ENCODE peak calls at places on chromosomes 1 and 21, in ten cellular contexts. Z, C, T, X, E, U, V, I, M and K are unnamed samples.

GRCh38 chr1:184494929-184495328 is 108.1 kb downstream of the C1orf21 start:
- DNase-seq in Z (no peak), C (no peak), T (no peak), X (no peak), E (no peak), U (no peak), V (no peak), I (no peak), M (no peak), K (no peak)

GRCh38 chr21:41491412-41491811 is 16.5 kb downstream of the TMPRSS2 start:
- DNase-seq in Z (no peak), C (no peak), T (no peak), X (peak), E (no peak), U (no peak), V (no peak), I (no peak), M (no peak), K (no peak)

GRCh38 chr1:16243936-16244649 is 7.1 kb upstream of the CPLANE2 start:
- DNase-seq in Z (peak), C (peak), T (peak), X (peak), E (peak), U (peak), V (peak), I (peak), M (peak), K (no peak)

GRCh38 chr1:14479865-14480264 is 118.6 kb upstream of the KAZN start:
- DNase-seq in Z (no peak), C (no peak), T (no peak), X (no peak), E (no peak), U (no peak), V (no peak), I (peak), M (peak), K (no peak)

GRCh38 chr1:30415171-30415940 is 308.0 kb downstream of the MATN1 start:
- DNase-seq in Z (no peak), C (peak), T (no peak), X (no peak), E (no peak), U (no peak), V (no peak), I (no peak), M (no peak), K (peak)

GRCh38 chr1:15012822-15013221 is 140.7 kb upstream of the TMEM51 start:
- DNase-seq in Z (no peak), C (no peak), T (no peak), X (no peak), E (no peak), U (no peak), V (no peak), I (no peak), M (no peak), K (no peak)

GRCh38 chr21:41808846-41809245 is 42.0 kb upstream of the RIPK4 start:
- DNase-seq in Z (no peak), C (no peak), T (no peak), X (no peak), E (no peak), U (no peak), V (no peak), I (no peak), M (no peak), K (no peak)

GRCh38 chr1:108892356-108893140 is 15.8 kb downstream of the GPSM2 start:
- DNase-seq in Z (no peak), C (no peak), T (no peak), X (no peak), E (no peak), U (no peak), V (no peak), I (no peak), M (peak), K (no peak)

GRCh38 chr1:170326221-170326620 is 180.5 kb downstream of the NTMT2 start:
- DNase-seq in Z (no peak), C (no peak), T (no peak), X (no peak), E (no peak), U (no peak), V (no peak), I (no peak), M (no peak), K (no peak)

GRCh38 chr1:61980561-61980960 is 214.1 kb upstream of the L1TD1 start:
- DNase-seq in Z (no peak), C (no peak), T (no peak), X (no peak), E (no peak), U (no peak), V (peak), I (no peak), M (peak), K (no peak)

GRCh38 chr1:77469311-77469710 is 187.5 kb downstream of the AK5 start:
- DNase-seq in Z (no peak), C (no peak), T (no peak), X (no peak), E (no peak), U (no peak), V (no peak), I (no peak), M (no peak), K (no peak)

GRCh38 chr1:244388961-244389360 is 62.7 kb downstream of the ADSS2 start:
- DNase-seq in Z (no peak), C (no peak), T (no peak), X (no peak), E (no peak), U (no peak), V (no peak), I (no peak), M (peak), K (no peak)

GRCh38 chr1:53593758-53594380 is 134.7 kb downstream of the DMRTB1 start:
- DNase-seq in Z (peak), C (peak), T (peak), X (peak), E (no peak), U (peak), V (peak), I (peak), M (no peak), K (peak)

GRCh38 chr1:21666572-21667320 is 2.4 kb downstream of the RAP1GAP start:
- DNase-seq in Z (no peak), C (no peak), T (peak), X (no peak), E (no peak), U (no peak), V (no peak), I (no peak), M (no peak), K (peak)

GRCh38 chr1:85818371-85818770 is 110.1 kb upstream of the ZNHIT6 start:
- DNase-seq in Z (no peak), C (no peak), T (no peak), X (peak), E (no peak), U (no peak), V (peak), I (no peak), M (peak), K (no peak)

GRCh38 chr1:164694505-164694904 is 135.5 kb downstream of the PBX1 start:
- DNase-seq in Z (no peak), C (no peak), T (no peak), X (no peak), E (no peak), U (no peak), V (no peak), I (no peak), M (no peak), K (no peak)

GRCh38 chr1:233672732-233673131 is 58.8 kb downstream of the KCNK1 start:
- DNase-seq in Z (no peak), C (no peak), T (no peak), X (peak), E (no peak), U (no peak), V (no peak), I (no peak), M (no peak), K (no peak)

GRCh38 chr21:31750843-31751242 is 18.9 kb upstream of the SCAF4 start:
- DNase-seq in Z (no peak), C (no peak), T (no peak), X (no peak), E (no peak), U (no peak), V (no peak), I (no peak), M (peak), K (no peak)

GRCh38 chr1:153928776-153929432 is 6.1 kb upstream of the GATAD2B start:
- DNase-seq in Z (no peak), C (no peak), T (no peak), X (no peak), E (peak), U (peak), V (no peak), I (peak), M (peak), K (peak)

GRCh38 chr1:46394108-46394871 is at the start of gene FAAH:
- DNase-seq in Z (peak), C (peak), T (peak), X (peak), E (peak), U (peak), V (peak), I (peak), M (peak), K (peak)

GRCh38 chr1:36650200-36651065 is 167.7 kb upstream of the CSF3R start:
- DNase-seq in Z (peak), C (peak), T (peak), X (peak), E (peak), U (peak), V (peak), I (peak), M (peak), K (no peak)

GRCh38 chr1:167472729-167473529 is 45.4 kb downstream of the CD247 start:
- DNase-seq in Z (no peak), C (no peak), T (no peak), X (no peak), E (no peak), U (no peak), V (no peak), I (no peak), M (no peak), K (peak)

DNA sequence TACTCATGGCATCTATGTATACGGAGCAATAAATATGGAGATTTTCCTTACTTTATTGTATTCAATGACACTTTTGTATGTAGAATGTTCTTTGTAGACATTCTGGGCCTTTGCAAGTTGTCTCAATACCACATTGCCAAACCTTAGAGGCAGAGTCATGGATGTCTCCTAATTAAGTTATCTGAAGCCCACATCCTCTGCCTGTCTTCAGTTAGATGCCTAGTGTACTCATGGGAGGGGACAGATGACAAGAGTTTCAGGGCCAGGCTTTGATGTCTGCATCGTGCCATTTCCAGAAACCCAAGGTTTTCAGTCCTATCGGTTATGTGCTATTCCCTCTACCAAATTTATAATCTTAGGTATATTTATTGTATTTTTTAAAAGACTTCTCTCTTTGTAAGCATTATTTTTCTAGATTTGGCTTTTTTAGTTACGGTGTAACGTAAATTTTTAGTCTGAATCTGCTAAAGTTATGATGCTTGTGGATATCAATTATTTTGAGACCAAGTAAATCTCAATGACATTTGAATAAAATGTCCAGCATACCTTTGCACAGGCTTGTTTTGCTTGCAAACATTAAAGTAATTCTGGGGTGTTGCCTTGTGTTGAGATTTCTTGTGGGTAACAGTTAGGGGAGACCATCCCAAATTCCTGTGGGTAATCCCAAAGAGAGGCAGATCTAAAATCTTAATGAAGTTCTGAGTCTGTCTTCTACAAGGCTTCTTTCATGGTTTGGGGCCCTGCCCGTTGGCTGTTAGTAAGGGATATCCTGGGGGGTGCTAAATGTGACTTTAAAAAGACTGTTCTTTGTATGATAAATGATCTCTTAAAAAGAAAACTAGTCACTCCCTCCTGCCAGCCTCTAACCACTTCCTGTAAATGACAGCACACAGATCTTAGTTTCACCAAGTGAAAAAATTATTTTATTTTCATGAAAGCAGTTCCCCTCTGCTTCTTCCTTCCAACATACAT is 8.0 kb upstream of the MACF1 start:
- DNase-seq in Z (no peak), C (no peak), T (no peak), X (no peak), E (no peak), U (no peak), V (no peak), I (no peak), M (peak), K (no peak)
- H3K27ac ChIP-seq in Z (peak), C (peak), T (peak), X (no peak), E (peak), U (peak), V (no peak), I (no peak), M (no peak), K (peak)

DNA sequence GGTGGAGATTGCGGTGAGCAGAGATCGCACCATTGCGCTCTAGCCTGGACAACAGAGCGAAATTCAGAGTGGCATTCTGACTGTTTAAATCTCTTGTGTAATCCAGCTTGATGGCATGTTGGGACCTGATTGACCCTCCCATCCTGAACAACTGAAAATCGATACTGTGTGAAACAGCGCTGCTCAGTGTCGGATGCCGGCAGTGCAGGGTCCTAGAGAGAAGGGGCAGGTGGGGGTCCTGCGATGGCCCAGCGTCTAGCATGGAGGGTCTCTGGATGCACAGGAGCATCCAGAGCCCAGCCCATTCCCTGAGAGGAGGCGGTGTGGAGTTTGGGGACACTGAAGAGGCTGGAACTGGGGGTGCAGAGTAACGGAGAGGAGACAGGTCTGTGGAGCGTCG is 15.8 kb downstream of the AGT start:
- DNase-seq in Z (no peak), C (no peak), T (no peak), X (no peak), E (no peak), U (no peak), V (peak), I (no peak), M (no peak), K (no peak)
- TF ChIP-seq CTCF in Z (no peak), C (no peak), T (no peak), X (no peak), E (no peak), U (no peak), V (peak), I (no peak), M (no peak), K (no peak)

DNA sequence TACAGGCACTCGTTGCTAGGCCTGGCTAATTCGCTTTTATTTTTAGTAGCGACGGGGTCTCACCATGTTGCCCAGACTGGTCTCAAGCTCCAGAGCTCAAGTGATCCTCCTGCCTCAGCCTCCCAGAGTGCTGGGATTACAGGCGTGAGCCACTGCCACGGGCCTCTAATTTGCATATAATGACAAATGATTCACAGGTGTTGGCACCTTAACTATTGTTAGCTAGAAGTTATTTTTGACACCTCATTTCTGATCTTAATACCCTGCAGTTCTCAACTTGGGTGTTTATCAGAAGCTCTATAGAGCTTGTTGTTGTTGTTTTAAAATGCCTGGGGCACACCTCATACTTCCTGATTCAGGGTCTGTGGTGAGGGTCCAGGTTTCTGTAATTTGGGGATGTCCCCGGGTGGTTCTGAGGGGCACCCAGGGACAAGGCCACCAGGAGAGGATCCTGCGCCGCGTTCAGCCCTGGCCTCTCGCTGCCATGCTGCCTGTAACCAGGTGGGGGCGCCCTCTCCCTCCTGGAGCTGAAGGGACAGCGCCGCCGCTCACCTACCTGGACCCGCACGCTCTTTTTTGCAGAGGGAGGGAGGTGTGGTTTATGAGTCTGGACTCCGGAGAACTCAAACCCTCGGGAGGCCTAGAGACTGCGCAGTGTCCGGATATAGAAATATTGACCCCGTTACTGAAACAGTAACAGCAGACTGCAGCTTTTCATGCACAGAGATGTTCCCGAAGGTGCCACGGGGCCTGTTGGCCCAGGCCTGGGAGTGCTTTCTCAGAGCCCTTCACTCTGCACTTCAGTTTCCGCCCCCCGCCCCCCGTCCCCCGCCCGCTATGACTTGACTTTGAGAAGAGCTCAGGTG is 23.0 kb upstream of the NEK2 start:
- DNase-seq in Z (peak), C (peak), T (peak), X (peak), E (peak), U (peak), V (peak), I (peak), M (peak), K (peak)
- H3K4me3 ChIP-seq in Z (peak), C (peak), T (peak), X (no peak), E (peak), U (no peak), V (peak), I (no peak), M (peak), K (peak)

DNA sequence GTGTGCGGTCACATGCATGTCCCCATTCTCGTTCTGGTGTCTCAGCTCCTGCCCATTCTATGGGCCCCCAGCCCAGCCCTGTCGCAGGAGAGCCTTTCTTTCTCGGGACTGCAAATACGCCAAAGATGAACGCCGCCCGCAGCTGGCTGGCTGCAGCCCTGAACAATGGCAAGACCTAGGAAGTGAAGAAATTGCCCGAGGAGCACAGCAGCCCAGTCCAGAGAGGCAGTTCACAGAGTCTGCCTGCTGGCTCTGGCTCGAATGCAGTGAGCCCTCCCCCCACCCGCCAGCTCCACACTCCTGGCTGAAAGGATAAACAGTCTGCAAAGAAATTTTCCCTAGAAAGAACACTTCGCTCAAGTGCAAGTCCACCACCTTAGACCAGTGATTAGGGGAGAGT is 23.3 kb downstream of the PAX7 start:
- DNase-seq in Z (no peak), C (no peak), T (no peak), X (no peak), E (no peak), U (no peak), V (peak), I (no peak), M (no peak), K (no peak)
- H3K27ac ChIP-seq in Z (no peak), C (no peak), T (no peak), X (no peak), E (no peak), U (no peak), V (no peak), I (no peak), M (no peak), K (no peak)

GRCh38 chr1:203628185-203628996 is 1.8 kb downstream of the ATP2B4 start:
- DNase-seq in Z (peak), C (peak), T (no peak), X (peak), E (peak), U (peak), V (peak), I (peak), M (peak), K (peak)
- TF ChIP-seq CTCF in Z (peak), C (peak), T (no peak), X (no peak), E (no peak), U (peak), V (peak), I (peak), M (peak), K (no peak)

DNA sequence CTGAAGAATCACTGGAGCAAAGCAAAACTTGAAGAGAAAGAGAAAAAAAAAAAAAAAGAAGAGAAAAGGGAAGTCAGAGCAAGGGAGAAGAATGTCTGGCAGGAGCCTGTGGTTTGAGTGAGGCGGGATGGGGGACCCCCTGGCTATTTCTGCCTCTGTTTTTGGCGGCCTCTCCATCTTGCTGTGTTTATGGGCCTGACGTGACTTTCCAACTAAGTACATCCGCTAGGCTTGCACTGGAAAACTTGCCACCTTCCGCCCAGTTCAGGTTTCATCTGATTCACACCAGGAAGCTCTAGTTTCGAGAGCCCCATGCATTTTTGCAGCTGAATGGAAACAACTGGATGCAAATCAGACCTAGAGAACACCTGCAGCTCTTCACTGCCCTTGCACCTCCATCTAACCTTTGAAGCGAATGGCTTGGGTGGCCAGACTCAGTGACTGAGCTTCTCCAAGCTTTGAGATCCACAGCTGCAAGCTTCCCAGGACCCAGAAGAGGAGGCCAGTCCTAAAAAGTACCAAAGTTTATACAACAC is 28.0 kb downstream of the TBX15 start:
- DNase-seq in Z (no peak), C (no peak), T (no peak), X (no peak), E (no peak), U (no peak), V (peak), I (peak), M (no peak), K (no peak)
- H3K4me3 ChIP-seq in Z (no peak), C (no peak), T (no peak), X (no peak), E (no peak), U (no peak), V (peak), I (no peak), M (no peak), K (no peak)

GRCh38 chr1:230102046-230102445 is 35.0 kb downstream of the GALNT2 start:
- DNase-seq in Z (no peak), C (no peak), T (no peak), X (no peak), E (no peak), U (no peak), V (peak), I (no peak), M (no peak), K (no peak)
- H3K27ac ChIP-seq in Z (peak), C (no peak), T (peak), X (no peak), E (no peak), U (no peak), V (peak), I (no peak), M (no peak), K (no peak)